ENCODE peak calls at places on chromosomes 7 and 10, in six cellular contexts. Z, H, A, W, L and R are unnamed samples.

GRCh38 chr7:101436226-101436745 is 73.6 kb downstream of the COL26A1 start:
- DNase-seq in Z (no peak), H (no peak), A (no peak), W (no peak), L (no peak), R (no peak)

GRCh38 chr7:132548489-132549078 is 27.7 kb downstream of the PLXNA4 start:
- DNase-seq in Z (no peak), H (no peak), A (peak), W (no peak), L (no peak), R (no peak)

GRCh38 chr7:95476072-95476845 is 9.5 kb upstream of the ASB4 start:
- DNase-seq in Z (no peak), H (no peak), A (no peak), W (no peak), L (no peak), R (no peak)

GRCh38 chr7:17369686-17370426 is 71.4 kb downstream of the AHR start:
- DNase-seq in Z (no peak), H (peak), A (peak), W (no peak), L (no peak), R (no peak)

GRCh38 chr7:159195926-159196325 is 51.3 kb upstream of the VIPR2 start:
- DNase-seq in Z (no peak), H (no peak), A (no peak), W (no peak), L (no peak), R (no peak)

GRCh38 chr7:35758421-35758820 is 42.4 kb upstream of the SEPTIN7 start:
- DNase-seq in Z (no peak), H (no peak), A (no peak), W (no peak), L (no peak), R (no peak)

GRCh38 chr7:39686261-39686924 is 63.0 kb downstream of the RALA start:
- DNase-seq in Z (no peak), H (no peak), A (no peak), W (no peak), L (no peak), R (no peak)

GRCh38 chr10:20991526-20991925 is 94.4 kb upstream of the NEBL start:
- DNase-seq in Z (no peak), H (no peak), A (no peak), W (no peak), L (no peak), R (no peak)

GRCh38 chr10:103610921-103611511 is 117.5 kb downstream of the NEURL1 start:
- DNase-seq in Z (no peak), H (no peak), A (no peak), W (no peak), L (no peak), R (no peak)

GRCh38 chr7:41268874-41269273 is 434.0 kb downstream of the INHBA start:
- DNase-seq in Z (no peak), H (no peak), A (no peak), W (no peak), L (no peak), R (no peak)

GRCh38 chr7:34844936-34845665 is 187.1 kb downstream of the NPSR1 start:
- DNase-seq in Z (no peak), H (no peak), A (no peak), W (no peak), L (no peak), R (no peak)

GRCh38 chr10:32961892-32962369 is 3.9 kb upstream of the ITGB1 start:
- DNase-seq in Z (no peak), H (no peak), A (peak), W (no peak), L (no peak), R (no peak)

GRCh38 chr7:767580-767940 is 40.5 kb upstream of the PRKAR1B start:
- DNase-seq in Z (no peak), H (no peak), A (peak), W (no peak), L (no peak), R (no peak)

GRCh38 chr7:150377116-150377979 is 1.8 kb upstream of the ZNF775 start:
- DNase-seq in Z (no peak), H (no peak), A (no peak), W (no peak), L (no peak), R (no peak)

GRCh38 chr7:4882742-4883351 is 669 bp downstream of the RADIL start:
- DNase-seq in Z (peak), H (no peak), A (peak), W (no peak), L (no peak), R (peak)

GRCh38 chr7:133837248-133837647 is 289.9 kb upstream of the LRGUK start:
- DNase-seq in Z (no peak), H (no peak), A (no peak), W (no peak), L (no peak), R (no peak)

GRCh38 chr10:84333864-84334451 is 5.6 kb downstream of the CCSER2 start:
- DNase-seq in Z (no peak), H (no peak), A (peak), W (no peak), L (no peak), R (no peak)

GRCh38 chr7:27154901-27155815 is 1.3 kb downstream of the HOXA7 start:
- DNase-seq in Z (peak), H (no peak), A (no peak), W (no peak), L (no peak), R (peak)

GRCh38 chr7:132666786-132667185 is 90.5 kb upstream of the PLXNA4 start:
- DNase-seq in Z (no peak), H (no peak), A (no peak), W (no peak), L (no peak), R (no peak)

GRCh38 chr7:28629216-28629848 is 217.0 kb downstream of the CREB5 start:
- DNase-seq in Z (no peak), H (no peak), A (peak), W (no peak), L (no peak), R (no peak)

GRCh38 chr7:112546723-112547513 is 66.1 kb downstream of the LSMEM1 start:
- DNase-seq in Z (no peak), H (no peak), A (peak), W (peak), L (no peak), R (no peak)

GRCh38 chr7:3300221-3300650 is 816 bp upstream of the SDK1 start:
- DNase-seq in Z (no peak), H (no peak), A (no peak), W (peak), L (no peak), R (no peak)

GRCh38 chr7:156156734-156157408 is 344.6 kb upstream of the SHH start:
- DNase-seq in Z (no peak), H (peak), A (no peak), W (peak), L (peak), R (no peak)

GRCh38 chr10:6426317-6426716 is 153.8 kb downstream of the PRKCQ start:
- DNase-seq in Z (no peak), H (no peak), A (no peak), W (no peak), L (no peak), R (no peak)

GRCh38 chr10:52465202-52465601 is 151.1 kb downstream of the DKK1 start:
- DNase-seq in Z (no peak), H (no peak), A (no peak), W (no peak), L (no peak), R (no peak)

GRCh38 chr10:132181691-132182425 is 4.9 kb upstream of the DPYSL4 start:
- DNase-seq in Z (no peak), H (no peak), A (no peak), W (no peak), L (no peak), R (no peak)

GRCh38 chr7:76054129-76055120 is 6.5 kb downstream of the MDH2 start:
- DNase-seq in Z (no peak), H (no peak), A (peak), W (no peak), L (no peak), R (no peak)

GRCh38 chr7:135704074-135704473 is 23.9 kb downstream of the SLC13A4 start:
- DNase-seq in Z (no peak), H (no peak), A (no peak), W (peak), L (no peak), R (no peak)